ENCODE peak calls at places on chromosomes 2 and 18, in ten cellular contexts. F is bronchial epithelial cell, C is IMR-90, T is upper lobe of right lung, N is ascending aorta, U is thoracic aorta, K is transverse colon, E is dorsolateral prefrontal cortex, Q is mammary epithelial cell, P is coronary artery. M is an unnamed sample.

GRCh38 chr2:7031424-7032245 is 114.4 kb downstream of the RNF144A start:
- DNase-seq in F (peak), C (no peak), T (peak), N (no peak), U (no peak), K (peak), E (no peak), Q (peak), P (no peak), M (peak)

GRCh38 chr2:20132990-20133535 is 81.6 kb upstream of the LAPTM4A start:
- DNase-seq in F (no peak), C (no peak), T (no peak), N (no peak), U (no peak), K (no peak), E (no peak), Q (no peak), P (no peak), M (no peak)

GRCh38 chr18:58858591-58859468 is 5.8 kb upstream of the ZNF532 start:
- DNase-seq in F (no peak), C (no peak), T (no peak), N (peak), U (no peak), K (peak), E (no peak), Q (no peak), P (no peak), M (no peak)

GRCh38 chr18:62060820-62061219 is 126.0 kb downstream of the PIGN start:
- DNase-seq in F (no peak), C (no peak), T (no peak), N (no peak), U (no peak), K (no peak), E (no peak), Q (no peak), P (no peak), M (no peak)

GRCh38 chr2:113887393-113887792 is 2.5 kb upstream of the ACTR3 start:
- DNase-seq in F (no peak), C (no peak), T (no peak), N (no peak), U (no peak), K (no peak), E (no peak), Q (no peak), P (no peak), M (no peak)

GRCh38 chr2:27638023-27638637 is 9.3 kb downstream of the GPN1 start:
- DNase-seq in F (peak), C (peak), T (no peak), N (no peak), U (no peak), K (no peak), E (no peak), Q (peak), P (no peak), M (no peak)

GRCh38 chr2:16729335-16729734 is 63.7 kb upstream of the CYRIA start:
- DNase-seq in F (no peak), C (no peak), T (no peak), N (no peak), U (no peak), K (no peak), E (no peak), Q (no peak), P (no peak), M (no peak)

GRCh38 chr18:35088931-35089330 is 47.7 kb downstream of the MAPRE2 start:
- DNase-seq in F (no peak), C (peak), T (no peak), N (no peak), U (no peak), K (no peak), E (no peak), Q (no peak), P (no peak), M (no peak)

GRCh38 chr2:173773076-173773475 is 192.1 kb downstream of the SP3 start:
- DNase-seq in F (peak), C (no peak), T (no peak), N (no peak), U (no peak), K (no peak), E (no peak), Q (peak), P (no peak), M (no peak)

GRCh38 chr2:169584005-169584877 is at the start of gene PPIG:
- DNase-seq in F (peak), C (peak), T (peak), N (peak), U (peak), K (peak), E (peak), Q (peak), P (peak), M (peak)

GRCh38 chr18:26574958-26575864 is 26.9 kb upstream of the KCTD1 start:
- DNase-seq in F (peak), C (peak), T (peak), N (no peak), U (no peak), K (peak), E (peak), Q (peak), P (no peak), M (peak)

GRCh38 chr18:48157956-48158355 is 227.5 kb upstream of the SMAD2 start:
- DNase-seq in F (no peak), C (no peak), T (no peak), N (peak), U (no peak), K (no peak), E (no peak), Q (no peak), P (no peak), M (no peak)

GRCh38 chr2:201237486-201238241 is 22.7 kb upstream of the CASP8 start:
- DNase-seq in F (no peak), C (no peak), T (no peak), N (no peak), U (no peak), K (no peak), E (no peak), Q (no peak), P (no peak), M (no peak)

GRCh38 chr2:176161041-176161785 is 4.1 kb downstream of the HOXD3 start:
- DNase-seq in F (no peak), C (no peak), T (no peak), N (no peak), U (no peak), K (no peak), E (no peak), Q (no peak), P (no peak), M (no peak)

GRCh38 chr2:172106128-172106961 is 3.6 kb upstream of the DLX2 start:
- DNase-seq in F (no peak), C (peak), T (no peak), N (no peak), U (no peak), K (no peak), E (no peak), Q (no peak), P (no peak), M (no peak)
- H3K4me3 ChIP-seq in F (peak), C (peak), T (no peak), N (peak), U (peak), K (peak), E (no peak), Q (peak), P (peak), M (peak)

GRCh38 chr2:45577426-45577825 is 33.6 kb downstream of the SRBD1 start:
- DNase-seq in F (no peak), C (peak), T (no peak), N (no peak), U (no peak), K (no peak), E (no peak), Q (no peak), P (no peak), M (no peak)

GRCh38 chr2:45582522-45582921 is 28.5 kb downstream of the SRBD1 start:
- DNase-seq in F (no peak), C (no peak), T (no peak), N (no peak), U (no peak), K (no peak), E (no peak), Q (no peak), P (no peak), M (no peak)

GRCh38 chr2:45575881-45576280 is 35.2 kb downstream of the SRBD1 start:
- DNase-seq in F (no peak), C (no peak), T (no peak), N (no peak), U (no peak), K (no peak), E (no peak), Q (no peak), P (no peak), M (no peak)

GRCh38 chr2:45572979-45573378 is 38.1 kb downstream of the SRBD1 start:
- DNase-seq in F (no peak), C (no peak), T (no peak), N (no peak), U (no peak), K (no peak), E (no peak), Q (no peak), P (no peak), M (no peak)

DNA sequence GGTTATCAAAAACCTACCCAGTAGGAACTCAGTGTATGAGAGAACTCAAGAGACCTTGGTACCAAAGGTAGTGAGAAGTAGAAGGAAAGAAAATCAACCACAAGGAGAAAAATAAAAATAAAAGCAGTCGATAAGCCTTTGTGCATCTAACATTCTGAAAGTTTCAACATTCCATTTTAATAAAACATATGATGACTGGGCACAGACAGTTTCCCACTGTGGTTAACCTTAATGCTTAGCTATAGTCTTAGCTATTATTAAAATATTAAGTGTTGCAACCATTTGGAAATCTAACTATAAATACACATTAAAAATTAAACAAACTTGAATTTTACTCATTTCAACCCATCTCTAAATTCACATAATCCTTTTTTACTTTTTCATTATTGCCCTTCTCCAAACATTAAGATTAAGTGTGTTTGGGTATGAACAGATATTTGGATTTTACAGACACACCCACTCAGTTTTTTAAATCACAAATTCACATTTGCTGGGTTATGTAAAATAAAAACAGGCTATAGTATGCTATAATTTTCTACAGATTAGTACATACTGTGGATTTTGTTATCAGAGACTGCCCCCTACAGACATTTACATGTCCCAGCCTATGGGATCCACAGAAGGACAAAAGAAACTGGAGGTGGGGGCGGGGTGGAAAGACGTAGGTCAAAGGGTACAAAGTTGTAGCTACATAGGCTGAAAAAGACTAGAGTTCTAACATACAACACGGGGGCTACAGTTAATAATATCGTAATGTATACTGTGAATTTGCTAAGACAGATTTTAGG is 32.8 kb downstream of the SRBD1 start:
- DNase-seq in F (peak), C (peak), T (no peak), N (no peak), U (no peak), K (peak), E (no peak), Q (no peak), P (no peak), M (no peak)
- TF ChIP-seq CTCF in F (no peak), C (peak), T (peak), N (no peak), U (no peak), K (peak), E (peak), Q (peak), P (no peak), M (peak)

GRCh38 chr2:84878896-84879594 is 1.8 kb downstream of the TRABD2A start:
- DNase-seq in F (no peak), C (peak), T (no peak), N (peak), U (no peak), K (no peak), E (no peak), Q (no peak), P (no peak), M (no peak)

GRCh38 chr2:84880645-84881521 is at the start of gene TRABD2A:
- DNase-seq in F (no peak), C (peak), T (peak), N (peak), U (no peak), K (peak), E (no peak), Q (peak), P (peak), M (no peak)

GRCh38 chr2:84878459-84878858 is 2.4 kb downstream of the TRABD2A start:
- DNase-seq in F (no peak), C (no peak), T (no peak), N (no peak), U (no peak), K (no peak), E (no peak), Q (no peak), P (no peak), M (no peak)

GRCh38 chr2:84880395-84880644 is 564 bp downstream of the TRABD2A start:
- DNase-seq in F (no peak), C (no peak), T (no peak), N (no peak), U (no peak), K (no peak), E (no peak), Q (no peak), P (no peak), M (no peak)

DNA sequence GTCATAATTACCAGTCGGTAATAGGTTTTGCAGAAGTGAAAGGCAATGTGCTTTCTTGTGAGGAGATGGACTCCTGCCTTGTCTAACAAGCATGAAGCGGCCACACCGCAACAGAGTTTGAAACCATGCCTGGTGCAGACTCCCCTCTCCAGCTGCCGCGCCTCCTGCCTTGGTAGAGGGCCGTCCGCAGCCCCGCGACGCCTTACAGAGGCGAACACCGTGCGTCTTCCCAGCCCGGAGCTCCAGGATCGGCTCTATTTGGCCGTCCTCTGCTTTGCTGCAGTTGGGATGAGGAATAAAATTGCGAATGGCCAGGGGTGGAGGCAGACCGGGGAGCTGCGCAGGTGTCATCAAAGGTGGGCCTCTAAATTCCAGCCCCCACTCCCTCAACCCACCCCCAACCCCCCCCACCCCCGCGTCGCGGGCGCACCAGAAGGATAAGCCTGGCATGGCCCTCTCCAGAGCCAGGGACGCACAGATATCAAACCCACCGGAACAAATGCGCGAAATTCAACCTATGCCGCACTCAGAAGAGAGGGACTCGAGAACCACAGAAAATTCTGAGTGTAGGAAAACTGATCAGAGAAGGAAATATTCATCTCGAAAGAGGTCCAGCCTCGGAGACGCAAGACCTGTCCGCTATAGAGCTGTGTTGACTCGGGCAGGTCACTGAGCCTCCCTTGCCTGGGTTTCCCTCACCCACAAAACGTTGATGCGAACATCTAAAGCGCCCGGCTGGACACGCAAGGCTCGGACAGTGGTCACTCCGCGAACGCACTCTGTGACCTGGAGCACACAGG is 1.1 kb downstream of the TRABD2A start:
- DNase-seq in F (no peak), C (no peak), T (no peak), N (peak), U (no peak), K (peak), E (no peak), Q (no peak), P (no peak), M (no peak)
- H3K4me3 ChIP-seq in F (no peak), C (peak), T (peak), N (peak), U (peak), K (peak), E (peak), Q (peak), P (peak), M (peak)

GRCh38 chr2:9768388-9768787 is 74.9 kb upstream of the TAF1B start:
- DNase-seq in F (no peak), C (no peak), T (no peak), N (no peak), U (no peak), K (peak), E (no peak), Q (no peak), P (no peak), M (no peak)
- TF ChIP-seq CTCF in F (no peak), C (peak), T (no peak), N (no peak), U (no peak), K (peak), E (no peak), Q (no peak), P (no peak), M (peak)

GRCh38 chr2:9897796-9898195 is 53.7 kb upstream of the GRHL1 start:
- DNase-seq in F (no peak), C (peak), T (no peak), N (no peak), U (no peak), K (no peak), E (no peak), Q (no peak), P (no peak), M (no peak)
- H3K4me3 ChIP-seq in F (no peak), C (no peak), T (no peak), N (no peak), U (no peak), K (no peak), E (no peak), Q (no peak), P (no peak), M (no peak)

DNA sequence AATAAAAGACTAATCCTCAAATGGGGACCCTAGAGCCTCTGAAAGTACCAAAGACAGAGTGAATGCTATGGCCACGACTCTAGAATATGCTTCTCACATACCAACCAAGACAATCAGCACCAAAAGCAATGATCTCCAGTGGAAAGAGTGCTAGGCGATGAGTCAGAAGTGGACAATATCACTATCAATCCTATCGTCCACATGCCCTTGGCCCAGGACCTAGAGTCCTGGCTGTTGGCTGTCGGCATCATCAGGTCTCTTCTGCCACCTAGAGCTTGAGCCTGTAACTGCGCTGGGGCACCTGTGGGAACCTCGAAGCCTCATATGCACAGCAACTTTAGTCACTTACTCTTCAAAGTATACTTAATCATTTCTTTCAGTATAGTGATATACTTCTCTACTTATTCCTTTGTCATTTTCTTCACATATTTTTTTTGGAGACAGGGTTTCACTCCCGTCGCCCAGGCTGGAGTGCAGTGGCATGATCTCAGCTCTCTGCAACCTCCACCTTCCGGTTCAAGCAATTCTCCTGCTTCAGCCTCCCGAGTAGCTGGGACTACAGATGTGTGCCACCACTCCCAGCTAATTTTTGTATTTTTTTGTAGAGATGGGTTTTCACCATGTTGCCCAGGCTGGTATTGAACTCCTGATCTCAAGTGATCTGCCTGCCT is 29.7 kb downstream of the NOL10 start:
- DNase-seq in F (peak), C (peak), T (no peak), N (no peak), U (peak), K (peak), E (peak), Q (peak), P (no peak), M (peak)
- TF ChIP-seq CTCF in F (peak), C (peak), T (peak), N (peak), U (peak), K (peak), E (peak), Q (peak), P (no peak), M (peak)

DNA sequence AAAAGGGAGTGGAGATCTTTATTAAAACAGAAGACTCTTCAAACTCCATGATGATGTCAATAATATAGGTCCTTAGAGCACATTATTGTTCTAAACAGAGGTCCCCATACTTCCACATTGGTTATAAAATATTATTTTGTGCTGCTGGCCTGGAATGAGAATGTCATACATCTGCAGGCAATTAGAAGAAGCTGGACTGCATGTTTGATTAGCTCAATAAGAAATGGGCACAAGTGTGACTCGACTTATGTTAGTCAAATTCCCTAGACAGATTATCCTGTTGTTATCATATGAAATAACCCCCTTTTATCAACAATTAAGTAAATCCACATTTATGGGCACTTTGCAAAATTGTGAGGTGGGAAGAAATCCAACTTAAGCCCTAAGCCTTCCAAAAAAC is 8.8 kb downstream of the EFEMP1 start:
- DNase-seq in F (no peak), C (no peak), T (no peak), N (no peak), U (no peak), K (no peak), E (no peak), Q (no peak), P (no peak), M (no peak)
- H3K4me3 ChIP-seq in F (no peak), C (no peak), T (no peak), N (no peak), U (peak), K (no peak), E (no peak), Q (no peak), P (peak), M (no peak)

DNA sequence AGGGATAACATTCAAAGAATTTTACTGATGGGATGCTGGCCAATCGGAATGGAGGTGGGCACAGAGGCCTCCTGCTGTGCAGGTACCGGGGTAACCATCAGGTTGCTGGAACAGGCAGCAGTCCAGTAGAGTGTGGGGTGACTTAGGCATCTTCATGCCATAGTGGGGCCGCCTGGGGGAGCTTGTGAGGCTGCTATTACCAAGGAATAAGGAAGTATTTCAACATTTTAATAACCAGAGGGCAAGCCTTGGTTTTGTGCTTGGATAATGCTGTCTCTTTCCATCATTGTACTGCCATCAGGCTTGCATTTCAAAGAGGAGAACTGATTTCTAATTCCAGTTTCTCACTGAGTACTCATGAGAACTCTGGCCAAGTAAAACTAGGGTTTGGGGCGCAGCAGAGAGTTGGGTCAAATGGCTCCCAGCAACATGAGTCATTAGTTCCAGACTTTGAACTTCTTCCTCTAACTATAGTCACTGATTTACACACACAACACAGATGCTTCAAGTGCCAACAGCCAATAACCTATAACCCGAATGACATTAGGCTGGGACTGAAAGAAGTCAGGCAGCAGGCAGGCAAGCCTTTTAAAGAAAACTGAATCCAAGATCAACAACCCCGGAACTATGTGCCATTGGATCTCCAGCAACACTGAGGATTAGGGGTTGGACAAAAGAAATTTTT is 56.1 kb upstream of the FHL2 start:
- DNase-seq in F (peak), C (peak), T (no peak), N (no peak), U (no peak), K (peak), E (no peak), Q (peak), P (no peak), M (no peak)
- TF ChIP-seq CTCF in F (peak), C (peak), T (peak), N (no peak), U (no peak), K (peak), E (no peak), Q (peak), P (no peak), M (peak)

GRCh38 chr2:100417745-100418090 is 250 bp upstream of the CHST10 start:
- DNase-seq in F (no peak), C (no peak), T (no peak), N (no peak), U (no peak), K (no peak), E (no peak), Q (no peak), P (no peak), M (no peak)
- H3K4me3 ChIP-seq in F (peak), C (peak), T (peak), N (peak), U (peak), K (peak), E (peak), Q (peak), P (peak), M (peak)